ENCODE peak calls at places on chromosomes 5 and 9, in ten cellular contexts. One of them, this sample, is unnamed.

GRCh38 chr9:127706836-127707241 is at the start of gene CFAP157:
- DNase-seq in GM23338: peak
- DNase-seq in cardiac muscle cell: peak
- DNase-seq in fibroblast of pulmonary artery: peak
- DNase-seq in mucosa of descending colon: no peak
- DNase-seq in neural progenitor cell: peak
- DNase-seq in fibroblast of mammary gland: no peak
- DNase-seq in activated CD8-positive, alpha-beta T cell treated with anti-CD3 and anti-CD28 coated beads for 36 hours: no peak
- DNase-seq in HFF-Myc: no peak
- DNase-seq in WTC11: peak
- DNase-seq in this sample: no peak

GRCh38 chr5:104370523-104370922 is 807.9 kb upstream of the NUDT12 start:
- DNase-seq in GM23338: no peak
- DNase-seq in cardiac muscle cell: no peak
- DNase-seq in fibroblast of pulmonary artery: peak
- DNase-seq in mucosa of descending colon: no peak
- DNase-seq in neural progenitor cell: no peak
- DNase-seq in fibroblast of mammary gland: no peak
- DNase-seq in activated CD8-positive, alpha-beta T cell treated with anti-CD3 and anti-CD28 coated beads for 36 hours: no peak
- DNase-seq in HFF-Myc: no peak
- DNase-seq in WTC11: no peak
- DNase-seq in this sample: no peak

GRCh38 chr9:126158591-126159519 is 167.8 kb upstream of the MVB12B start:
- DNase-seq in GM23338: no peak
- DNase-seq in cardiac muscle cell: no peak
- DNase-seq in fibroblast of pulmonary artery: no peak
- DNase-seq in mucosa of descending colon: no peak
- DNase-seq in neural progenitor cell: no peak
- DNase-seq in fibroblast of mammary gland: no peak
- DNase-seq in activated CD8-positive, alpha-beta T cell treated with anti-CD3 and anti-CD28 coated beads for 36 hours: no peak
- DNase-seq in HFF-Myc: no peak
- DNase-seq in WTC11: no peak
- DNase-seq in this sample: no peak

GRCh38 chr9:113568481-113569321 is 105.2 kb downstream of the RGS3 start:
- DNase-seq in GM23338: no peak
- DNase-seq in cardiac muscle cell: no peak
- DNase-seq in fibroblast of pulmonary artery: no peak
- DNase-seq in mucosa of descending colon: no peak
- DNase-seq in neural progenitor cell: no peak
- DNase-seq in fibroblast of mammary gland: no peak
- DNase-seq in activated CD8-positive, alpha-beta T cell treated with anti-CD3 and anti-CD28 coated beads for 36 hours: no peak
- DNase-seq in HFF-Myc: no peak
- DNase-seq in WTC11: no peak
- DNase-seq in this sample: no peak

GRCh38 chr5:8685704-8686103 is 816.8 kb downstream of the MTRR start:
- DNase-seq in GM23338: peak
- DNase-seq in cardiac muscle cell: peak
- DNase-seq in fibroblast of pulmonary artery: no peak
- DNase-seq in mucosa of descending colon: no peak
- DNase-seq in neural progenitor cell: peak
- DNase-seq in fibroblast of mammary gland: no peak
- DNase-seq in activated CD8-positive, alpha-beta T cell treated with anti-CD3 and anti-CD28 coated beads for 36 hours: no peak
- DNase-seq in HFF-Myc: no peak
- DNase-seq in WTC11: peak
- DNase-seq in this sample: peak

GRCh38 chr9:7095054-7095453 is 337.3 kb downstream of the KDM4C start:
- DNase-seq in GM23338: no peak
- DNase-seq in cardiac muscle cell: no peak
- DNase-seq in fibroblast of pulmonary artery: no peak
- DNase-seq in mucosa of descending colon: no peak
- DNase-seq in neural progenitor cell: no peak
- DNase-seq in fibroblast of mammary gland: no peak
- DNase-seq in activated CD8-positive, alpha-beta T cell treated with anti-CD3 and anti-CD28 coated beads for 36 hours: no peak
- DNase-seq in HFF-Myc: no peak
- DNase-seq in WTC11: no peak
- DNase-seq in this sample: no peak

GRCh38 chr5:9251379-9251980 is 294.4 kb downstream of the SEMA5A start:
- DNase-seq in GM23338: no peak
- DNase-seq in cardiac muscle cell: no peak
- DNase-seq in fibroblast of pulmonary artery: peak
- DNase-seq in mucosa of descending colon: no peak
- DNase-seq in neural progenitor cell: no peak
- DNase-seq in fibroblast of mammary gland: peak
- DNase-seq in activated CD8-positive, alpha-beta T cell treated with anti-CD3 and anti-CD28 coated beads for 36 hours: no peak
- DNase-seq in HFF-Myc: no peak
- DNase-seq in WTC11: no peak
- DNase-seq in this sample: peak

GRCh38 chr5:140608730-140609520 is 24.1 kb downstream of the CD14 start:
- DNase-seq in GM23338: no peak
- DNase-seq in cardiac muscle cell: no peak
- DNase-seq in fibroblast of pulmonary artery: peak
- DNase-seq in mucosa of descending colon: peak
- DNase-seq in neural progenitor cell: no peak
- DNase-seq in fibroblast of mammary gland: no peak
- DNase-seq in activated CD8-positive, alpha-beta T cell treated with anti-CD3 and anti-CD28 coated beads for 36 hours: no peak
- DNase-seq in HFF-Myc: no peak
- DNase-seq in WTC11: no peak
- DNase-seq in this sample: no peak

GRCh38 chr5:178801021-178801420 is 58.7 kb upstream of the ZNF354B start:
- DNase-seq in GM23338: no peak
- DNase-seq in cardiac muscle cell: no peak
- DNase-seq in fibroblast of pulmonary artery: no peak
- DNase-seq in mucosa of descending colon: no peak
- DNase-seq in neural progenitor cell: no peak
- DNase-seq in fibroblast of mammary gland: no peak
- DNase-seq in activated CD8-positive, alpha-beta T cell treated with anti-CD3 and anti-CD28 coated beads for 36 hours: no peak
- DNase-seq in HFF-Myc: no peak
- DNase-seq in WTC11: no peak
- DNase-seq in this sample: no peak

GRCh38 chr9:112705773-112706427 is 12.0 kb downstream of the INIP start:
- DNase-seq in GM23338: peak
- DNase-seq in cardiac muscle cell: peak
- DNase-seq in fibroblast of pulmonary artery: peak
- DNase-seq in mucosa of descending colon: no peak
- DNase-seq in neural progenitor cell: peak
- DNase-seq in fibroblast of mammary gland: peak
- DNase-seq in activated CD8-positive, alpha-beta T cell treated with anti-CD3 and anti-CD28 coated beads for 36 hours: no peak
- DNase-seq in HFF-Myc: peak
- DNase-seq in WTC11: peak
- DNase-seq in this sample: peak

GRCh38 chr5:14444988-14445387 is 136.6 kb upstream of the OTULINL start:
- DNase-seq in GM23338: no peak
- DNase-seq in cardiac muscle cell: no peak
- DNase-seq in fibroblast of pulmonary artery: peak
- DNase-seq in mucosa of descending colon: peak
- DNase-seq in neural progenitor cell: no peak
- DNase-seq in fibroblast of mammary gland: peak
- DNase-seq in activated CD8-positive, alpha-beta T cell treated with anti-CD3 and anti-CD28 coated beads for 36 hours: no peak
- DNase-seq in HFF-Myc: no peak
- DNase-seq in WTC11: no peak
- DNase-seq in this sample: peak

GRCh38 chr5:116032991-116033390 is 719 bp downstream of the ARL14EPL start:
- DNase-seq in GM23338: no peak
- DNase-seq in cardiac muscle cell: no peak
- DNase-seq in fibroblast of pulmonary artery: no peak
- DNase-seq in mucosa of descending colon: no peak
- DNase-seq in neural progenitor cell: no peak
- DNase-seq in fibroblast of mammary gland: no peak
- DNase-seq in activated CD8-positive, alpha-beta T cell treated with anti-CD3 and anti-CD28 coated beads for 36 hours: no peak
- DNase-seq in HFF-Myc: no peak
- DNase-seq in WTC11: no peak
- DNase-seq in this sample: no peak

GRCh38 chr5:1201327-1202025 is at the start of gene SLC6A19:
- DNase-seq in GM23338: no peak
- DNase-seq in cardiac muscle cell: no peak
- DNase-seq in fibroblast of pulmonary artery: no peak
- DNase-seq in mucosa of descending colon: no peak
- DNase-seq in neural progenitor cell: no peak
- DNase-seq in fibroblast of mammary gland: no peak
- DNase-seq in activated CD8-positive, alpha-beta T cell treated with anti-CD3 and anti-CD28 coated beads for 36 hours: no peak
- DNase-seq in HFF-Myc: no peak
- DNase-seq in WTC11: no peak
- DNase-seq in this sample: no peak

GRCh38 chr9:14935099-14935710 is 25.0 kb upstream of the FREM1 start:
- DNase-seq in GM23338: peak
- DNase-seq in cardiac muscle cell: no peak
- DNase-seq in fibroblast of pulmonary artery: no peak
- DNase-seq in mucosa of descending colon: no peak
- DNase-seq in neural progenitor cell: peak
- DNase-seq in fibroblast of mammary gland: no peak
- DNase-seq in activated CD8-positive, alpha-beta T cell treated with anti-CD3 and anti-CD28 coated beads for 36 hours: no peak
- DNase-seq in HFF-Myc: no peak
- DNase-seq in WTC11: no peak
- DNase-seq in this sample: no peak

GRCh38 chr5:110040178-110040577 is 350.5 kb downstream of the MAN2A1 start:
- DNase-seq in GM23338: peak
- DNase-seq in cardiac muscle cell: no peak
- DNase-seq in fibroblast of pulmonary artery: peak
- DNase-seq in mucosa of descending colon: no peak
- DNase-seq in neural progenitor cell: no peak
- DNase-seq in fibroblast of mammary gland: peak
- DNase-seq in activated CD8-positive, alpha-beta T cell treated with anti-CD3 and anti-CD28 coated beads for 36 hours: no peak
- DNase-seq in HFF-Myc: no peak
- DNase-seq in WTC11: no peak
- DNase-seq in this sample: no peak
- TF ChIP-seq CTCF in GM23338: peak
- TF ChIP-seq CTCF in cardiac muscle cell: no peak
- TF ChIP-seq CTCF in fibroblast of pulmonary artery: peak
- TF ChIP-seq CTCF in mucosa of descending colon: no peak
- TF ChIP-seq CTCF in neural progenitor cell: no peak
- TF ChIP-seq CTCF in fibroblast of mammary gland: peak
- TF ChIP-seq CTCF in activated CD8-positive, alpha-beta T cell treated with anti-CD3 and anti-CD28 coated beads for 36 hours: no peak
- TF ChIP-seq CTCF in HFF-Myc: peak
- TF ChIP-seq CTCF in WTC11: no peak
- TF ChIP-seq CTCF in this sample: peak

DNA sequence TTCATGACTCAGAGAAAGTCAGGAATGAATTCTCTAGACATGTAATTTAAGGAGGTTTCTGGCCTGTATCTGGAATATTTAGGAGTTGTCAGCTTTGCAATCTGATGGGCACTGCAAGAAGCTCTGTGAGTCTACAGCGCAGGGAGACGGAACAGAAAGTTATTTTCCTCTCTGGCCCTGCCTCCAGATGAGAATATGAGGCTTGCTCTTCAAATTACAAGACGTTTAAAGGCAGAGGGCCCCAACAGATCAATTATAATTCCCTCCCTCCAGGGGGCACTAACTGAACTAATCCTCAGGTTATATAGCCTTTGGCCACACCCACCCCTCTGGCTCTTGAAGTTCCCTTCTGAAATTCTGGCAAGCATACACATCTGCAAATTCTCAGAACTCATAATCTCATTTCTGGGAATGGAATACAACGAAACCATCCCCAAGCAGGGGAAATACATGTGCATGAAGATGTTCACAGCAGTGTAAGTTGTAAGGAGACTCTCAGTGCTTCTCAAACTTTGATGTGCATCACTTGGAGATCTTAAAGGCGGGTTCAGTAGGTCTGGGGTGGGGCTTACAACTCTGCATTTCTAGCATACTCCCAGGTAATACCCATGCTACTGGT is 307.6 kb downstream of the CWC27 start:
- DNase-seq in GM23338: peak
- DNase-seq in cardiac muscle cell: peak
- DNase-seq in fibroblast of pulmonary artery: peak
- DNase-seq in mucosa of descending colon: no peak
- DNase-seq in neural progenitor cell: peak
- DNase-seq in fibroblast of mammary gland: peak
- DNase-seq in activated CD8-positive, alpha-beta T cell treated with anti-CD3 and anti-CD28 coated beads for 36 hours: peak
- DNase-seq in HFF-Myc: peak
- DNase-seq in WTC11: peak
- DNase-seq in this sample: peak
- TF ChIP-seq CTCF in GM23338: peak
- TF ChIP-seq CTCF in cardiac muscle cell: peak
- TF ChIP-seq CTCF in fibroblast of pulmonary artery: peak
- TF ChIP-seq CTCF in mucosa of descending colon: no peak
- TF ChIP-seq CTCF in neural progenitor cell: peak
- TF ChIP-seq CTCF in fibroblast of mammary gland: peak
- TF ChIP-seq CTCF in activated CD8-positive, alpha-beta T cell treated with anti-CD3 and anti-CD28 coated beads for 36 hours: peak
- TF ChIP-seq CTCF in HFF-Myc: peak
- TF ChIP-seq CTCF in WTC11: no peak
- TF ChIP-seq CTCF in this sample: peak

DNA sequence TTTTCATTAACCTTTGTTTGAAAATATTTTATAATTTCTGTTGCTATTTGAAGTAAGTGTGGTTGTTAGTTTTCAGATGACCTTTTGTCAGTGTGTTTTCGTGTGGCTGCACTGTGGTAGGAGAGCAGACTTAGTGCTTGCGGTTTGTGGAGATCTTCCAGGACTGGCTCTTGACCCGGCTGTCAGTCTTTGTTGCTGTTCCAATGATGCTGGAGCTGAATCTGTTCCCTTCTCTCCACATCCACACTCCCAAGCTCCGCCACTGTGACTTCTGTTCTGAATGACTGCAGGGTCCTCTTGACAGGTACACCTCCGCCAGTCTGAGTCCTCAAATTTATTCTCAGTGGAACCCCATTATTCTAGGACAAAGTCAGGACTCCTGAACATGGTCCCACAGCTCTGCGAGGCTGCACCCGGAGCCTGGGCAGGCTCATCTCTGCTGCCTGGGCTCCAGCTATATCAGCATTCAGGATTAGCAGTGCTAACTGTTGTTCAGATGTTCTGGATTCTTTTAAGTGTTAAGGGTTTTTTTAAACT is 126.0 kb downstream of the WNK2 start:
- DNase-seq in GM23338: no peak
- DNase-seq in cardiac muscle cell: no peak
- DNase-seq in fibroblast of pulmonary artery: no peak
- DNase-seq in mucosa of descending colon: peak
- DNase-seq in neural progenitor cell: no peak
- DNase-seq in fibroblast of mammary gland: no peak
- DNase-seq in activated CD8-positive, alpha-beta T cell treated with anti-CD3 and anti-CD28 coated beads for 36 hours: no peak
- DNase-seq in HFF-Myc: no peak
- DNase-seq in WTC11: no peak
- DNase-seq in this sample: no peak
- TF ChIP-seq CTCF in GM23338: no peak
- TF ChIP-seq CTCF in cardiac muscle cell: no peak
- TF ChIP-seq CTCF in fibroblast of pulmonary artery: no peak
- TF ChIP-seq CTCF in mucosa of descending colon: no peak
- TF ChIP-seq CTCF in neural progenitor cell: no peak
- TF ChIP-seq CTCF in fibroblast of mammary gland: no peak
- TF ChIP-seq CTCF in activated CD8-positive, alpha-beta T cell treated with anti-CD3 and anti-CD28 coated beads for 36 hours: no peak
- TF ChIP-seq CTCF in HFF-Myc: no peak
- TF ChIP-seq CTCF in WTC11: no peak
- TF ChIP-seq CTCF in this sample: no peak

DNA sequence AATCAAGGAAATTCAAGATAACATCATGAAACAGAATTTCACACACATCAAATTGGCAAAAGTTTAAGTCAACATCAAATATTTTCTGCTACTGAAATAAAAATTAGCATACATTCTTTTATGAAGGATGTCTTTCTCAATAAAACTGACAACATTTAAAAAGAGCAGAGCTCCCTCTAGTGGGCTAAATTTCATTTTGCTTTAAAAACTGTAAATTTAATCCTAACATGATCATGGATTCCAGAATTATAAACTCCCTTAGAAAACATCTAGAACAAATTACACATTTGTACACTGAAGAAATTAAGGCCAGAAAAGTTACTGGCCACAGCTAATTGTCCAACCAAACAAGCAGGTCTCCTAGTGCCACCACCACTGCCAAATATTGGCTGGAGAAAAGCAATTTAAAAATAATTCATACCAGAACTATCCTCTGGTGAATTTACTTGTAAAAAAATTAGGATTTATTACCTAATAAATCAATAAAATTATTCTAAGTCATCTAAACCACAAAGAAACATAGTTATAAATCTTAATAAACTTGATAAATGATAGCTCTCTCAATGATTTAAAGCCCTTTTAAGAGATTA is 31.2 kb downstream of the DEPDC1B start:
- DNase-seq in GM23338: peak
- DNase-seq in cardiac muscle cell: peak
- DNase-seq in fibroblast of pulmonary artery: peak
- DNase-seq in mucosa of descending colon: no peak
- DNase-seq in neural progenitor cell: peak
- DNase-seq in fibroblast of mammary gland: peak
- DNase-seq in activated CD8-positive, alpha-beta T cell treated with anti-CD3 and anti-CD28 coated beads for 36 hours: no peak
- DNase-seq in HFF-Myc: no peak
- DNase-seq in WTC11: no peak
- DNase-seq in this sample: peak
- TF ChIP-seq CTCF in GM23338: peak
- TF ChIP-seq CTCF in cardiac muscle cell: peak
- TF ChIP-seq CTCF in fibroblast of pulmonary artery: peak
- TF ChIP-seq CTCF in mucosa of descending colon: no peak
- TF ChIP-seq CTCF in neural progenitor cell: peak
- TF ChIP-seq CTCF in fibroblast of mammary gland: peak
- TF ChIP-seq CTCF in activated CD8-positive, alpha-beta T cell treated with anti-CD3 and anti-CD28 coated beads for 36 hours: peak
- TF ChIP-seq CTCF in HFF-Myc: peak
- TF ChIP-seq CTCF in WTC11: peak
- TF ChIP-seq CTCF in this sample: peak